ENCODE peak calls at places on chromosome 11, in four cellular contexts. X is right lobe of liver, E is cardiac fibroblast, Y is A549. R is an unnamed sample.
A peak's percentile ranks its signal among the peaks of the same experiment; 100 is the strongest.

GRCh38 chr11:69593851-69594250 is 47.1 kb upstream of the CCND1 start:
- DNase-seq in X (no peak), E (no peak), Y (peak; percentile 25), R (no peak)

GRCh38 chr11:46682773-46683752 is 17.4 kb downstream of the ARHGAP1 start:
- DNase-seq in X (peak; percentile 52), E (peak; percentile 49), Y (no peak), R (no peak)

GRCh38 chr11:8023831-8024555 is 36.9 kb downstream of the EIF3F start:
- DNase-seq in X (no peak), E (no peak), Y (no peak), R (no peak)

GRCh38 chr11:17760102-17761029 is 25.8 kb downstream of the KCNC1 start:
- DNase-seq in X (peak; percentile 78), E (peak; percentile 53), Y (peak; percentile 57), R (no peak)

GRCh38 chr11:14702760-14703159 is 59.2 kb downstream of the PDE3B start:
- DNase-seq in X (no peak), E (no peak), Y (no peak), R (no peak)

GRCh38 chr11:128471138-128471661 is 116.2 kb downstream of the ETS1 start:
- DNase-seq in X (no peak), E (no peak), Y (no peak), R (no peak)

GRCh38 chr11:67435031-67435726 is 2.3 kb downstream of the PTPRCAP start:
- DNase-seq in X (no peak), E (no peak), Y (no peak), R (no peak)

GRCh38 chr11:13261600-13262061 is 16.0 kb upstream of the BMAL1 start:
- DNase-seq in X (no peak), E (peak; percentile 93), Y (peak; percentile 69), R (no peak)

GRCh38 chr11:43920598-43921419 is 21.6 kb upstream of the C11orf96 start:
- DNase-seq in X (no peak), E (peak; percentile 100), Y (peak; percentile 95), R (no peak)

GRCh38 chr11:15660496-15660895 is 545.8 kb downstream of the INSC start:
- DNase-seq in X (no peak), E (no peak), Y (no peak), R (no peak)

GRCh38 chr11:2701230-2701629 is 1.4 kb upstream of the KCNQ1OT1 start:
- DNase-seq in X (peak; percentile 50), E (no peak), Y (no peak), R (no peak)

GRCh38 chr11:42494459-42494858 is 817.3 kb upstream of the API5 start:
- DNase-seq in X (no peak), E (no peak), Y (no peak), R (no peak)

GRCh38 chr11:130219148-130219547 is 59.6 kb downstream of the ST14 start:
- DNase-seq in X (no peak), E (no peak), Y (no peak), R (no peak)

GRCh38 chr11:38476808-38477565 is 1879.0 kb upstream of the RAG2 start:
- DNase-seq in X (no peak), E (peak; percentile 11), Y (no peak), R (no peak)

GRCh38 chr11:104625246-104625645 is 273.0 kb downstream of the CASP12 start:
- DNase-seq in X (no peak), E (peak; percentile 61), Y (no peak), R (no peak)

GRCh38 chr11:71428861-71429435 is 19.2 kb downstream of the DHCR7 start:
- DNase-seq in X (peak; percentile 81), E (no peak), Y (no peak), R (no peak)

GRCh38 chr11:128573674-128574073 is 13.7 kb downstream of the ETS1 start:
- DNase-seq in X (no peak), E (peak; percentile 74), Y (no peak), R (no peak)

GRCh38 chr11:72111803-72112540 is 523 bp downstream of the ANAPC15 start:
- DNase-seq in X (peak; percentile 92), E (peak; percentile 100), Y (peak; percentile 91), R (peak; percentile 79)

GRCh38 chr11:10387209-10388083 is 67.6 kb upstream of the AMPD3 start:
- DNase-seq in X (no peak), E (peak; percentile 68), Y (no peak), R (no peak)

GRCh38 chr11:97854357-97854756 is 1166.4 kb upstream of the CNTN5 start:
- DNase-seq in X (no peak), E (no peak), Y (no peak), R (no peak)

GRCh38 chr11:68117896-68118470 is 3.2 kb downstream of the CHKA start:
- DNase-seq in X (no peak), E (no peak), Y (no peak), R (no peak)

GRCh38 chr11:129440028-129440630 is 64.5 kb downstream of the BARX2 start:
- DNase-seq in X (no peak), E (peak; percentile 0), Y (no peak), R (no peak)

GRCh38 chr11:70759846-70760245 is 361.5 kb downstream of the CTTN start:
- DNase-seq in X (no peak), E (no peak), Y (no peak), R (no peak)

GRCh38 chr11:57288771-57289579 is 35.8 kb downstream of the TNKS1BP1 start:
- DNase-seq in X (peak; percentile 70), E (peak; percentile 91), Y (no peak), R (peak; percentile 38)

GRCh38 chr11:96238563-96239166 is 104.3 kb downstream of the MAML2 start:
- DNase-seq in X (no peak), E (no peak), Y (no peak), R (no peak)

GRCh38 chr11:75203138-75203537 is 37.4 kb upstream of the TPBGL start:
- DNase-seq in X (no peak), E (no peak), Y (no peak), R (no peak)

GRCh38 chr11:66328307-66329144 is 7.7 kb downstream of the RIN1 start:
- DNase-seq in X (no peak), E (peak; percentile 87), Y (peak; percentile 78), R (peak; percentile 80)

GRCh38 chr11:26623076-26623666 is 51.1 kb upstream of the MUC15 start:
- DNase-seq in X (no peak), E (peak; percentile 27), Y (peak; percentile 15), R (no peak)

GRCh38 chr11:59859695-59860094 is 6.6 kb downstream of the TCN1 start:
- DNase-seq in X (no peak), E (no peak), Y (no peak), R (no peak)

GRCh38 chr11:94111660-94112059 is 17.0 kb upstream of the PANX1 start:
- DNase-seq in X (no peak), E (no peak), Y (no peak), R (no peak)

GRCh38 chr11:30432716-30433115 is 109.8 kb downstream of the ARL14EP start:
- DNase-seq in X (no peak), E (no peak), Y (no peak), R (no peak)

DNA sequence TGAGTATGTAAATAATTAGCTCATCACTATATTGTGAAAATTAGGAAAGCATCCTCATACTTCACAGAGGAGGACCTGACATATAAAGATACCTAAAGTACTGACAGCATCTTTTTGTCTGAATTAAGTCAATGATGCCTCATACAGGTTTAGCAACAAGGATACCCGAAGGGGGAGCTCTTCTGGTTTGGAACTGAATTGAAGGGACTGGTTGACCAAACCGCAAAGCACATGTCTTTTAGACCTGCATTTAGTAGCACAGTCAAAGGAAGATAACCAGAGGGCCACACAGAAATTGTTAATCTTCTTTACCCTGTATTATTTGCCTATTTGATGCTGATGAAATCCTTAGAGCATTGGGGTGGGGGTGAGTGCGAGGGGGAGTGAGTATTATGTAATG is 12.9 kb upstream of the WT1 start:
- DNase-seq in X (no peak), E (peak; percentile 59), Y (peak; percentile 36), R (peak; percentile 16)
- TF ChIP-seq CTCF in X (no peak), E (peak; percentile 42), Y (peak; percentile 45), R (peak; percentile 48)

DNA sequence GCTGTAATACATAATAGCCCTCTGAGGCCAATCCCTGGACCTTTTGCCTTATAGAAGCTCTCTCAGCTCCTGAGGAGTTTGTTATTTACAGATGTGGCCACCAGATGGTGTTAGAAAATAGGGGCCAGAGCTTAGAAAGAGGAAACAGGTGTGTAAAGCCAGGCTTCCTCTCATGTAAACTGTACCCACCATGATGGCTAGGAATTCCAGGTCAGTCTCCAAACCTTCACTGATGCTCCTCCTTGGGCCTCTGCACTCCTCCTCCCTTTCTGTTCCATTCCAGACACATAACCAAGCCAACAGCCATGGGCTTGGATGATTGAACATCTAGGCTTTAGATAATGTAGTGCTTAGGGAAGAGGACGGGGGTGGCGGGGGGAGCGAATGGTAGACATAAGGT is 39.7 kb downstream of the USP35 start:
- DNase-seq in X (no peak), E (peak; percentile 69), Y (peak; percentile 51), R (no peak)
- TF ChIP-seq CTCF in X (peak; percentile 62), E (peak; percentile 56), Y (peak; percentile 63), R (peak; percentile 68)

DNA sequence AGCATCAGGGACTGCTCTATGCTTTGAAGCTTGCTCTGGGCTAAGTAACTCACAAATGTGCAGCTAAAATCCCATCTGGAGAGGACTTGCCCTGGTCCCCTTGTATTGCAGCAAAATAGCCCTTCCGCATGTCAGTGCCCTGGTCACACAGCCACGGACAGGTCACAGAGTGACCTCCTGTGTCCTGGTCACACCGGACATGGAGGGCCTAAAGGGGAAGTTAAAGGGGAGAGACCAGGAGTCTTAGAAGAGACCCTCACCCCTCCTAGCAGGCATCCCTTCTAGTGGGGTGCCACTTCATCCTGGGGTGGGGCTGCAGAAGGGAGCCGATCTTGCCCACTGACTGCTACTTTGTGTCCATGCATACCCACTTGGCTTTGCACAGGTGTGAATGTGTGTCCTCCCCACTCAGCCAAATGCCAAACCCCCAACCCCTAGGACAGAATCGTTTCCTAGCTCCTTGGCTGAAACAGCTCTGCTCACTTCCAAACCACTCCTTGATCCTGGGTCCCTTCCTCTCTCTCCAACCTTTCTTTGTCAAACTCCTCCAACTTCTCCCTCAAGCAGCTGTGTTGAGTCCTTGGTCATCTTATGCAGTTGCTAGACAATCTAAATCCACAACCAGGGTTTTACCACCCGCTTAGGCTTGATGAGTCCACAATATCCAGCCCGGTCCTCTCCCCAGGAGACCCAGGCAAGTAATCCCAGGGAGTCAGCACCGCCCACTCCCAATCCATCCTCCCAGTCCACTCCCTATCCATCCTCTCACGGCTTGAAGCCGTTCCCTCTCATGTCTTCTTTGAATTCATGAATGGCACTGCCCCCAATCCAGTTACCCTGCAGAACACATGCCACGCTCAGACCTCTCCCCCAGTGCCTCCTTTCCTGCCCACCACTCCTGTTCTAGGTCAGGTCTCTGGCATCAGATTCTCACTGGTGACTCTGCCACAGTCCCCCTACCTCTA is 3.3 kb upstream of the FXYD6 start:
- DNase-seq in X (no peak), E (no peak), Y (no peak), R (no peak)
- TF ChIP-seq CTCF in X (no peak), E (no peak), Y (no peak), R (no peak)

GRCh38 chr11:19808076-19808911 is 95.7 kb downstream of the NAV2 start:
- DNase-seq in X (no peak), E (no peak), Y (no peak), R (no peak)
- TF ChIP-seq CTCF in X (peak; percentile 39), E (no peak), Y (peak; percentile 53), R (no peak)

GRCh38 chr11:63710476-63711217 is 29.3 kb downstream of the RTN3 start:
- DNase-seq in X (no peak), E (peak; percentile 73), Y (no peak), R (no peak)
- TF ChIP-seq CTCF in X (no peak), E (peak; percentile 40), Y (no peak), R (no peak)

R was measured in neural crest cell.